ENCODE peak calls at places on chromosomes 11 and 22, in five cellular contexts. R, B, J, A and C are unnamed samples. For H3K36me3 and H3K9me3, the result is how much of the 10 kb centered on the place peaks cover.

GRCh38 chr11:112249871-112250590 is 10.6 kb downstream of the PLET1 start:
- DNase-seq in R (no peak), B (no peak), J (no peak), A (no peak), C (no peak)

GRCh38 chr11:87422566-87422965 is 384.8 kb downstream of the TMEM135 start:
- DNase-seq in R (no peak), B (no peak), J (no peak), A (no peak), C (no peak)

GRCh38 chr11:23574149-23574548 is 713.9 kb upstream of the CCDC179 start:
- DNase-seq in R (no peak), B (no peak), J (no peak), A (no peak), C (no peak)

GRCh38 chr22:18068381-18068988 is 9.3 kb upstream of the PEX26 start:
- DNase-seq in R (no peak), B (no peak), J (no peak), A (no peak), C (no peak)

GRCh38 chr11:71301858-71302533 is 49.6 kb upstream of the SHANK2 start:
- DNase-seq in R (no peak), B (no peak), J (no peak), A (peak), C (no peak)

GRCh38 chr11:129012880-129013279 is 70.2 kb upstream of the TP53AIP1 start:
- DNase-seq in R (no peak), B (peak), J (no peak), A (no peak), C (no peak)

GRCh38 chr11:119382101-119382500 is 611 bp upstream of the USP2 start:
- DNase-seq in R (no peak), B (no peak), J (no peak), A (no peak), C (no peak)

GRCh38 chr11:16179668-16180067 is 176.7 kb downstream of the SOX6 start:
- DNase-seq in R (no peak), B (no peak), J (no peak), A (no peak), C (no peak)

GRCh38 chr22:19515654-19516377 is 8.4 kb downstream of the CLDN5 start:
- DNase-seq in R (no peak), B (no peak), J (no peak), A (no peak), C (no peak)

GRCh38 chr11:15969701-15970329 is 386.5 kb downstream of the SOX6 start:
- DNase-seq in R (no peak), B (no peak), J (no peak), A (no peak), C (no peak)

GRCh38 chr11:111526501-111526900 is 11.9 kb downstream of the HOATZ start:
- DNase-seq in R (no peak), B (no peak), J (no peak), A (no peak), C (no peak)

GRCh38 chr11:92128026-92128425 is 96.6 kb upstream of the FAT3 start:
- DNase-seq in R (no peak), B (no peak), J (no peak), A (no peak), C (no peak)

GRCh38 chr11:119030029-119030328 is 698 bp downstream of the SLC37A4 start:
- DNase-seq in R (no peak), B (no peak), J (no peak), A (no peak), C (peak)

GRCh38 chr11:93198221-93198650 is 445 bp upstream of the SLC36A4 start:
- DNase-seq in R (no peak), B (no peak), J (no peak), A (no peak), C (no peak)

GRCh38 chr11:898160-898517 is 12.5 kb downstream of the CHID1 start:
- DNase-seq in R (no peak), B (no peak), J (no peak), A (no peak), C (no peak)

GRCh38 chr11:17207317-17208256 is at the start of gene PIK3C2A:
- DNase-seq in R (peak), B (peak), J (peak), A (peak), C (peak)

GRCh38 chr11:44223261-44223660 is 86.7 kb downstream of the ALX4 start:
- DNase-seq in R (no peak), B (no peak), J (no peak), A (no peak), C (no peak)

GRCh38 chr11:64754124-64754918 is 5.5 kb downstream of the PYGM start:
- DNase-seq in R (no peak), B (no peak), J (no peak), A (no peak), C (no peak)

GRCh38 chr11:123063396-123064267 is 1.7 kb upstream of the HSPA8 start:
- DNase-seq in R (peak), B (peak), J (no peak), A (no peak), C (no peak)

GRCh38 chr22:39674536-39674935 is 104.0 kb downstream of the CACNA1I start:
- DNase-seq in R (no peak), B (no peak), J (no peak), A (no peak), C (no peak)

DNA sequence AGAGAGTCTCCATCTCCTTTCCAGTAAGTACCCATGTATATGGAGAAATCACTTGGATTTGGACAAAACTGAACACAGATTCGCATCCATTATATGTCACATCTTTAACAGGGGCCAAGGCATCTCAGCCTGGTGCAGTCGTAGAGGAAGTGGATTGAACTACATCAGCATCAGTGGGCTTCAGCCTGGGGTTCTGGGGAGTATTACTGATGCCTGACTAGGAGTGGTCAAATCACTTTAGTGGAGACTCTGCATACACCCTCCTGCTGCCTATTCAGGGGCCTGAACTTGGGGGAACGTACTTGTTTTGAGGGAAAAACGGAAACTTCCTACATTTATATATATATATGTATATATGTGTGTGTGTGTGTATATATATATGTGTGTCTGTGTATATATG is 72.8 kb downstream of the GAB4 start:
- DNase-seq in R (no peak), B (no peak), J (no peak), A (no peak), C (no peak)
- H3K36me3 ChIP-seq in R (under half), B (under half), J (under half), A (under half), C (under half)

GRCh38 chr11:134170177-134170908 is 53.4 kb downstream of the NCAPD3 start:
- DNase-seq in R (no peak), B (no peak), J (no peak), A (no peak), C (no peak)

GRCh38 chr11:134159652-134160051 is 64.1 kb downstream of the NCAPD3 start:
- DNase-seq in R (no peak), B (no peak), J (no peak), A (no peak), C (no peak)

DNA sequence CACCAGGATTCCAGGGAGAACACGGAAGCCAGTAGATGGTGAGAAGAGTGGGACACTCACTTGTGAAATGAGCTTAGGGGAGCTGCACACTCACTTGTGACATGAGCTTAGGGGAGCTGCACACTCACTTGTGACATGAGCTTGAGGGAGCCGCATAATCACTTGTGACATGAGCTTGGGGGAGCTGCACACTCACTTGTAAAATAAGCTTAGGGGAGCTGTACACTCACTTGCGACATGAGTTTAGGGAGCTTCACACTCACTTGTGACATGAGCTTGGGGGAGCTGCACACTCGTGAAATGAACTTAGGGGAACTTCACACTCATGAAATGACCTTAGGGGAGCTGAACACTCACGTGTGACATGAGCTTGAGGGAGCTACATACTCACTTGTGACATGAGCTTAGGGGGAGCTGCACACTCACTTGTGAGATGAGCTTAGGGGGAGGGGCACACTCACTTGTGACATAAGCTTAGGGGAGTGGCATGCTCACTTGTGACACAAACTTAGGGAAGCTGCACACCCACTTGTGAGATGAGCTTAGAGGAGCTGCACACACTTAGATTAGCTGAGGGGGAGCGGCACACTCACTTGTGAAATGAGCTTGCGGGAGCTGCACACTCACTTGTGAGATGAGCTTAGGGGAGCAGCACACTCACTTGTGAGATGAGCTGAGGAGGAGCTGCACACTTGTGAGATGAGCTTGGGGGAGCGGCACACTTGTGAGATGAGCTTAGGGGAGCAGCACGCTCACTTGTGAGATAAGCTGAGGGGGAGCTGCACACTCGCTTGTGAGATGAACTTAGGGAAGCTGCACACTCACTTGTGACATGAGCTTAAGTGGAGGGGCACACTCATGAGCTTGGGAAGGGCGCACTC is 59.0 kb downstream of the NCAPD3 start:
- DNase-seq in R (no peak), B (no peak), J (no peak), A (no peak), C (no peak)
- H3K9me3 ChIP-seq in R (under half), B (under half), J (under half), A (under half), C (under half)

GRCh38 chr11:104328514-104328912 is 164.6 kb upstream of the PDGFD start:
- DNase-seq in R (no peak), B (no peak), J (no peak), A (no peak), C (no peak)
- H3K4me3 ChIP-seq in R (no peak), B (no peak), J (no peak), A (no peak), C (no peak)

DNA sequence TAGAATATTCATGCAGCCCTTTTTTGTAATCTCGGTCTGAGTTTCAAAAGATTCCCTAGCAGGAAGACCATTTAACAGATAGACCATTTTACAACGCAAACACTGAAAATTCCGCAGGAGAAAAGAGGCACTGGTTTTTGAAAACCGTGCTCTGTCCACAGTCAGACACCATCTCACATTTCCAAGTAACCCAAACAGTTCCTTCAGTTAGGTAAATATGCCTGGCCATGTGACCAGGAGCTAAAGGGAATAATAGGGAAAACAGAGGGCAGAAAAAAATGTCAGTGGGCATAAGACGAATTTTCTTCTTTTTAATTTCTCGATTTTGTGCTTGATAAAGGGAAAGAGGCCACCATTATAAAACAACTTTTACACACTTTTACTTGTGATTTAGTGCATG is 1.4 kb upstream of the JAM3 start:
- DNase-seq in R (no peak), B (no peak), J (no peak), A (no peak), C (no peak)
- H3K36me3 ChIP-seq in R (under half), B (under half), J (under half), A (under half), C (under half)

DNA sequence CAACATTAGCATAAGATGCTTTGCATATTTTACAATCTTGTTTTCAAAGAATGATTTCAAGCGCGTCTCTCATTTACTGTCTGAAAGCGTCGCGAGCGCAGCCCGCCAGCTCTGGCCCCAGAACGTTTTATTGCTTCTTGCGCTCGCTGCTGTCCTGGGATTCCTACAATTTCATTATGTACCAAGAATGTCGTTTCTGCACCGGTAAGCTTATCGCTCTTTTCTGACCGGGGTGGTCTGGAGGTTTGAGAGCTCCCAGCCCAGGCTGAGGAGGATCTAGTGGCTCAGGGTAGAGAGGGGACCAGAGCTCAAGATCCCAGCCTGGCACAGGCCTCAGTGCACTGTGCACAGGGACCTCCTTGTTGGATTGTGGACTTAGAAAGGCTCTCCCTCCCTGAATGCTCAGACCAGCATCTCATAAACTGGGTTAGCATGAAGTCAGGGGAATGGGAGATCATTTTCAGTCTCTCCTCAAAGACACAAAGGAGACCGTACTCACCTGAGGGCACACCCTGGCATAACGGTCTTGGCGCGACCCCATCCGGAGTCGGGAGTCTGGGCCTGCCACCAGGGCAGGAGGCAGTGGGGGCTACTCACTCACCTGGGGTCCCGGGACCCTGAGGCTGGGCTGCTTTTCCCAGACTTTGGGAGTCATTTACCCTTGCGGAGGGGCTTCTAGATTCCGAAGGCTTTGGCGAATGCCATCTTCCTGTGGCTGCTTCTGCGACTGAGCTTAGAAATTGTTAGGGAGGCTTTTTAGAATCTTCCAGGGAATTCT is 817.4 kb downstream of the BRD1 start:
- DNase-seq in R (no peak), B (no peak), J (no peak), A (no peak), C (no peak)
- H3K9me3 ChIP-seq in R (under half), B (under half), J (under half), A (under half), C (under half)